ENCODE peak calls at places on chromosomes 16 and 17, in four cellular contexts. One of them, this sample, is unnamed.

GRCh38 chr17:79545251-79546005 is 65.4 kb downstream of the RBFOX3 start:
- DNase-seq in H1: no peak
- DNase-seq in K562: no peak
- DNase-seq in HCT116: no peak
- DNase-seq in this sample: no peak

GRCh38 chr17:34249497-34249877 is 5.6 kb upstream of the CCL2 start:
- DNase-seq in HCT116: no peak
- DNase-seq in K562: no peak
- DNase-seq in H1: no peak
- DNase-seq in this sample: no peak

GRCh38 chr17:63571632-63572310 is 21.5 kb downstream of the DCAF7 start:
- DNase-seq in HCT116: no peak
- DNase-seq in H1: no peak
- DNase-seq in K562: peak
- DNase-seq in this sample: no peak

GRCh38 chr17:56592487-56593072 is 919 bp upstream of the NOG start:
- DNase-seq in K562: peak
- DNase-seq in H1: no peak
- DNase-seq in HCT116: no peak
- DNase-seq in this sample: no peak

GRCh38 chr17:47192549-47192948 is 3.5 kb upstream of the CDC27 start:
- DNase-seq in HCT116: no peak
- DNase-seq in K562: no peak
- DNase-seq in H1: no peak
- DNase-seq in this sample: peak

GRCh38 chr17:49439673-49440571 is 25.2 kb upstream of the PHB1 start:
- DNase-seq in H1: no peak
- DNase-seq in K562: no peak
- DNase-seq in HCT116: no peak
- DNase-seq in this sample: no peak

GRCh38 chr17:79057727-79058400 is 16.8 kb upstream of the ENGASE start:
- DNase-seq in K562: no peak
- DNase-seq in HCT116: no peak
- DNase-seq in H1: no peak
- DNase-seq in this sample: no peak

GRCh38 chr17:72030067-72030899 is 90.5 kb upstream of the SOX9 start:
- DNase-seq in HCT116: no peak
- DNase-seq in H1: peak
- DNase-seq in K562: no peak
- DNase-seq in this sample: peak

GRCh38 chr16:19003935-19004334 is 20.2 kb downstream of the TMC7 start:
- DNase-seq in H1: no peak
- DNase-seq in HCT116: no peak
- DNase-seq in K562: no peak
- DNase-seq in this sample: no peak

GRCh38 chr17:61872099-61872498 is 8.8 kb upstream of the BRIP1 start:
- DNase-seq in H1: no peak
- DNase-seq in K562: no peak
- DNase-seq in HCT116: no peak
- DNase-seq in this sample: no peak

GRCh38 chr17:77479372-77479781 is 338.6 kb downstream of the SEC14L1 start:
- DNase-seq in K562: no peak
- DNase-seq in HCT116: no peak
- DNase-seq in H1: no peak
- DNase-seq in this sample: no peak

GRCh38 chr16:67936876-67937605 is 391 bp upstream of the PSMB10 start:
- DNase-seq in HCT116: no peak
- DNase-seq in H1: no peak
- DNase-seq in K562: no peak
- DNase-seq in this sample: peak

GRCh38 chr17:50274142-50274944 is at the start of gene TMEM92:
- DNase-seq in K562: peak
- DNase-seq in HCT116: peak
- DNase-seq in H1: peak
- DNase-seq in this sample: no peak

GRCh38 chr17:75032896-75033294 is 13.9 kb downstream of the ATP5PD start:
- DNase-seq in HCT116: no peak
- DNase-seq in H1: no peak
- DNase-seq in K562: no peak
- DNase-seq in this sample: no peak

GRCh38 chr17:17320188-17320910 is 17.2 kb downstream of the NT5M start:
- DNase-seq in K562: no peak
- DNase-seq in HCT116: no peak
- DNase-seq in H1: no peak
- DNase-seq in this sample: no peak

GRCh38 chr16:82874251-82874650 is 247.5 kb downstream of the CDH13 start:
- DNase-seq in H1: no peak
- DNase-seq in HCT116: no peak
- DNase-seq in K562: no peak
- DNase-seq in this sample: no peak

GRCh38 chr16:25051446-25052160 is 36.4 kb upstream of the ARHGAP17 start:
- DNase-seq in HCT116: no peak
- DNase-seq in H1: no peak
- DNase-seq in K562: no peak
- DNase-seq in this sample: no peak

GRCh38 chr17:60604686-60605334 is 4.8 kb downstream of the PPM1D start:
- DNase-seq in K562: no peak
- DNase-seq in HCT116: peak
- DNase-seq in H1: no peak
- DNase-seq in this sample: no peak

GRCh38 chr16:87829123-87829980 is 40.0 kb downstream of the SLC7A5 start:
- DNase-seq in H1: no peak
- DNase-seq in K562: no peak
- DNase-seq in HCT116: no peak
- DNase-seq in this sample: no peak

GRCh38 chr16:85457366-85457765 is 155.8 kb upstream of the GSE1 start:
- DNase-seq in HCT116: no peak
- DNase-seq in H1: no peak
- DNase-seq in K562: no peak
- DNase-seq in this sample: no peak

GRCh38 chr16:82675300-82675699 is 48.5 kb downstream of the CDH13 start:
- DNase-seq in H1: no peak
- DNase-seq in HCT116: no peak
- DNase-seq in K562: no peak
- DNase-seq in this sample: no peak

GRCh38 chr16:90020838-90021382 is 1.7 kb upstream of the DBNDD1 start:
- DNase-seq in K562: no peak
- DNase-seq in HCT116: no peak
- DNase-seq in H1: no peak
- DNase-seq in this sample: no peak

GRCh38 chr17:45098869-45099616 is 33.3 kb downstream of the PLCD3 start:
- DNase-seq in HCT116: peak
- DNase-seq in H1: peak
- DNase-seq in K562: peak
- DNase-seq in this sample: no peak

GRCh38 chr17:63881935-63882601 is at the start of gene GH2:
- DNase-seq in H1: no peak
- DNase-seq in K562: peak
- DNase-seq in HCT116: peak
- DNase-seq in this sample: no peak

GRCh38 chr17:50468120-50469004 is at the start of gene CHAD:
- DNase-seq in K562: peak
- DNase-seq in HCT116: no peak
- DNase-seq in H1: no peak
- DNase-seq in this sample: no peak

GRCh38 chr16:27430923-27431484 is 29.0 kb downstream of the IL21R start:
- DNase-seq in K562: peak
- DNase-seq in HCT116: no peak
- DNase-seq in H1: no peak
- DNase-seq in this sample: no peak

GRCh38 chr17:7001562-7001961 is 5.7 kb downstream of the ALOX12 start:
- DNase-seq in H1: no peak
- DNase-seq in K562: peak
- DNase-seq in HCT116: no peak
- DNase-seq in this sample: no peak

GRCh38 chr16:70520612-70521297 is 2.6 kb downstream of the COG4 start:
- DNase-seq in K562: no peak
- DNase-seq in HCT116: no peak
- DNase-seq in H1: no peak
- DNase-seq in this sample: no peak

GRCh38 chr16:8346291-8346690 is 244.0 kb downstream of the TMEM114 start:
- DNase-seq in HCT116: no peak
- DNase-seq in H1: no peak
- DNase-seq in K562: peak
- DNase-seq in this sample: no peak

GRCh38 chr16:85235988-85236831 is 123.9 kb upstream of the CIBAR2 start:
- DNase-seq in H1: no peak
- DNase-seq in HCT116: no peak
- DNase-seq in K562: no peak
- DNase-seq in this sample: no peak

GRCh38 chr16:55053071-55053415 is 122.4 kb downstream of the IRX5 start:
- DNase-seq in H1: no peak
- DNase-seq in HCT116: no peak
- DNase-seq in K562: no peak
- DNase-seq in this sample: no peak

GRCh38 chr16:47486856-47487255 is 25.7 kb downstream of the PHKB start:
- DNase-seq in H1: no peak
- DNase-seq in K562: no peak
- DNase-seq in HCT116: no peak
- DNase-seq in this sample: no peak

GRCh38 chr17:12231027-12231682 is 210.5 kb downstream of the MAP2K4 start:
- DNase-seq in H1: peak
- DNase-seq in HCT116: no peak
- DNase-seq in K562: no peak
- DNase-seq in this sample: no peak

GRCh38 chr17:8398980-8399379 is 1.4 kb upstream of the RNF222 start:
- DNase-seq in H1: no peak
- DNase-seq in K562: no peak
- DNase-seq in HCT116: no peak
- DNase-seq in this sample: no peak

GRCh38 chr16:23072084-23072599 is 77.1 kb downstream of the USP31 start:
- DNase-seq in K562: no peak
- DNase-seq in HCT116: no peak
- DNase-seq in H1: no peak
- DNase-seq in this sample: no peak

GRCh38 chr17:37417852-37418251 is 11.2 kb downstream of the TADA2A start:
- DNase-seq in H1: no peak
- DNase-seq in HCT116: no peak
- DNase-seq in K562: no peak
- DNase-seq in this sample: no peak
- TF ChIP-seq EGR1 in H1: no peak
- TF ChIP-seq EGR1 in HCT116: no peak
- TF ChIP-seq EGR1 in K562: no peak
- TF ChIP-seq EGR1 in this sample: no peak

DNA sequence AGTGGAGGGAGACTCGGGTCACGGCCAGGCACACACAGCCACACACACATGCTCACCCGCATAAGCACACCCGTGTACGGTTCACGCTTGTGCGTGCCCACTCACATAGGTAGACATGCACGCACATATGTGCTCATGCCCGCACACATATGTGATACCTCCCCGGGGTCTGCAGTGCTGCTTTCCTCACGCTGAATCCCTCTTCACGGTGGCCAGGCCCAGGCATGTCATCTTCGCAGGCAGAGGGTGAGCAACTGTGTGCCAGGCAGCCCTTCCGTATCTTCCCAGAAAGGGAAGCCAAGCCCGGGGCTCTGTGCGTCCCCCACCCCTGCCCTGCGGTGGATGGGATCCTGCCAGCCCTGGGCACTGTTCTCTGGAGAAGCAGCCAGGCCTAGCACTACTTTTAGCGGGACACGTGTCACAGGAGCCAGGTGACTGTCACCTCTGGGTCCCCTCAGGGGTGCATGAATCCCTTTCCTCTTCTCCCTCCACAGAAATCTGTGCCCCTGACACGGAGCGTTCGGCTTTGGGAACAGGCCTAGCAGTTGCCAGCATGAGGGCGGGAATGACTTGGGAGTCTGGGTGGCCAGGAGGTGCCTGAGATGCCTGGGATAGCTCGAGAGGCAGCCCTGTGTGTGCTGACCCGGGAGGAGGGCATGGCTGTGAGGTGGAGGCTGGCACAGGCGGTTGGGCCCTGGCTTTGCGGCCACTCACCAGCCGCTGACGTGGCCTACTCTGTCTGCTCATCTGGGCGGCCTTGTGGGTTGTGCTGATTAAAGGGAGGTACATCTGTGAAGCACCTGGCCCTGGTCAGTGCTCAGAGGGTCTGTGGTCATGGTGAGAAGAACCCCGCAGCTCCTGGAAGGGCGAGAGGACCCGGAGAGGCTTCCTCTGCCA is 47.5 kb downstream of the BAIAP2 start:
- DNase-seq in H1: no peak
- DNase-seq in HCT116: no peak
- DNase-seq in K562: no peak
- DNase-seq in this sample: no peak
- TF ChIP-seq EGR1 in H1: no peak
- TF ChIP-seq EGR1 in HCT116: no peak
- TF ChIP-seq EGR1 in K562: no peak
- TF ChIP-seq EGR1 in this sample: no peak

DNA sequence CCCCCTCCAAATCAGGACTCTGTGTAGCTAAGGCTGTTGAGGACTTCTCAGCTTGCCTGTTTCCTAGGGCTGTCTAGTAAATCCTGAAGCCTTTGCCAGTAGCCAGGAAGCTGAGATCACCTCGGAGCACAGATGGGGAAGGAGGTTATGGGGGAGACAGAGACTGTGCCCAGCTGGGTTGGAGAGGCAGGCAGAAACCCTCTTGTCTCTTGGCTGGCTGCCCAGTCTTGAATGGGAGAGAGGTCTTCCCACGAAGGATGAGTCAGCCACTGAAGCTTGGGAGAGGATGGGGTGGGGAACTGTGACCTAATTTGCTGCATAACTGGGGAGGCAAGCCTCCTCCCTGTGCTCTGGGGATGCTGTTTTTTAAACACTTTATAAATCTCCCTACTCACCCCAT is 69.8 kb downstream of the SHISA9 start:
- DNase-seq in K562: peak
- DNase-seq in H1: peak
- DNase-seq in HCT116: no peak
- DNase-seq in this sample: no peak
- TF ChIP-seq EGR1 in K562: no peak
- TF ChIP-seq EGR1 in H1: no peak
- TF ChIP-seq EGR1 in HCT116: no peak
- TF ChIP-seq EGR1 in this sample: no peak

DNA sequence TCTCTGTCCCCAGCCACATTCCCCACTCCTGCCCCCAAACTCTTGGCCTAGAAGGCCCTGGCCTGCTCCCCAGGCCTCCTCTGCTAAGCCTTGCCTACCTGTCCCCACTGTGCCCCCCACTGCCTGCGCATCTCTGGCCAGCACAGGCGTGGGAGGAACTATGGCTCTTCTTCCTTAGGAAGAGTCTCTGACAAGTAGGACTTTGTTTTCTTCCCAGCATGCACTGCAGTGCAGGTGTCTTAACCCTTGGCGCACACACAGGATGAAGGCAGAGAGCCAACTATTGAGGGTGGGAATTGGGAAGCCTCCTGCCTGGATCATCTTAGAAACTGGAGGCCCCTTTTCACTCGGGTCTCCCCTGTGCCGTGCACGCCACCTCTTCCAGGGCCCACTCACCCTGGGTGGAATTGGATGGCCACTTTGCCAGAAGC is 3.6 kb downstream of the AMDHD2 start:
- DNase-seq in H1: no peak
- DNase-seq in HCT116: no peak
- DNase-seq in K562: no peak
- DNase-seq in this sample: no peak
- TF ChIP-seq EGR1 in H1: no peak
- TF ChIP-seq EGR1 in HCT116: no peak
- TF ChIP-seq EGR1 in K562: no peak
- TF ChIP-seq EGR1 in this sample: no peak

GRCh38 chr16:56985962-56986360 is 3.4 kb upstream of the NLRC5 start:
- DNase-seq in HCT116: no peak
- DNase-seq in H1: no peak
- DNase-seq in K562: no peak
- DNase-seq in this sample: no peak
- TF ChIP-seq EGR1 in HCT116: no peak
- TF ChIP-seq EGR1 in H1: no peak
- TF ChIP-seq EGR1 in K562: no peak
- TF ChIP-seq EGR1 in this sample: no peak

This sample was measured in GM12878.